ENCODE peak calls at places on chromosomes 4 and X, in four cellular contexts. D is upper lobe of left lung, I is mesenchymal stem cell, F is A549. Z is an unnamed sample.

GRCh38 chrX:120456973-120457372 is 12.1 kb downstream of the LAMP2 start:
- DNase-seq in D (no peak), I (no peak), F (no peak), Z (no peak)

GRCh38 chrX:150572206-150572605 is 3.8 kb downstream of the MTM1 start:
- DNase-seq in D (no peak), I (no peak), F (no peak), Z (no peak)

GRCh38 chr4:68907230-68907629 is 44.4 kb downstream of the UGT2A3 start:
- DNase-seq in D (no peak), I (no peak), F (no peak), Z (no peak)

GRCh38 chr4:84913176-84913575 is 53.3 kb downstream of the WDFY3 start:
- DNase-seq in D (no peak), I (no peak), F (no peak), Z (no peak)

GRCh38 chr4:147984065-147984777 is 252.3 kb downstream of the ARHGAP10 start:
- DNase-seq in D (no peak), I (peak; percentile 69), F (peak; percentile 8), Z (peak; percentile 21)

GRCh38 chrX:116749943-116750342 is 287.2 kb upstream of the CT83 start:
- DNase-seq in D (no peak), I (no peak), F (peak; percentile 3), Z (peak; percentile 62)

GRCh38 chr4:128517096-128517738 is 229.6 kb upstream of the PGRMC2 start:
- DNase-seq in D (no peak), I (peak; percentile 49), F (no peak), Z (no peak)

GRCh38 chr4:119207051-119207450 is 5.5 kb upstream of the USP53 start:
- DNase-seq in D (no peak), I (no peak), F (no peak), Z (no peak)

GRCh38 chr4:28007693-28008092 is 1147.1 kb downstream of the STIM2 start:
- DNase-seq in D (no peak), I (no peak), F (no peak), Z (no peak)

DNA sequence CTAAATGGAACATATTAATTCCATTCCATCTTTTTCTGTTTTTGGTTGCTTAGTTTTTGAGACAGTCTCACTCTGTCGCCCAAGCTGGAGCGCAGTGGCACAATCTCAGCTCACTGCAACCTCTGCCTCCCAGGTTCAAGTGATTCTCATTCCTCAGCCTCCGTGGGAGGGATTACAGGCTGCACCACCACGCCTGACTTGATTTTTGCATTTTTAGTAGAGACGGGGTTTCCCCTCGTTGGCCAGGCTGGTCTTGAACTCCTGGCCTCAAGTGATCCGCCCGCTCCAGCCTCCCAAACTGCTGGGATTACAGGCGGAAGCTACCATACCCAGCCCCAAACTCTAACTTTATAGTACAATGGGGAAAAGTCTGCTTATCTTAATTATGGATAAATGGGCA is 11.2 kb downstream of the HNRNPD start:
- DNase-seq in D (no peak), I (no peak), F (no peak), Z (no peak)
- H3K4me1 ChIP-seq in D (peaks cover 88% of the 10 kb centered on the region), I (peaks cover 10% of the 10 kb centered on the region), F (peaks cover 36% of the 10 kb centered on the region), Z (peaks cover 5% of the 10 kb centered on the region)

DNA sequence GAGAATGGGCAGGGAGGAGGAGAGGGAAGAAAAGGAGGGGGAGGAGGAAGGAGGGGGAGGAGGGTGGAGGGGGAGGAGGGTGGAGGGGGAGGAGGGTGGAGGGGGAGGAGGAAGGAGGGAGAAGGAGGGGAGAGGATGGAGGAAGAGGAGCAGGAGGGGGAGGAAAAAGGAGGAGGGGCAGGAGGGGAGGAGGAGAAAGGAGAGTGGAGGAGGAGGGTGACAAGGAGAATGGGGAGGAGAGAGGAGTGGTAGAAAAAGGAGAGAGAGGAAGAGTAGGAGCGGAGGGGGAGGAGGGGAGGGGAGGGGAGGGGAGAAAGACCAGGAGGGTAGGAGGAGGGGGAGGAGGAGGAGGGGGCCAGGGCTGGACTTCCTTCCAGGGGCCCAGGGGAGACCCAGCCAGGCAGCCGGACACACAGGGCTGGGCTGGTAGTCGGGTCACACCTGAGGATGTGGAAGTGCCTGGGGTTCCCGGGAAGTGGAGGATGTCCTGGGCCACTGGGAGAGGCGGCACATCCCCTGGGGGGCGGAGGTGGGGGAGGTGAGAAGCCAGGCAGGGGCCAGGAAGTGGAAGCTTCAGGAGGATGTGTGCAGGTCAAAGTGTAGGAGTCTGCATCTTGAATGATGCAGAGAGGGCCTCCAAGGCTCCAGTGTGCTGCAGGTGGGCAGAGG is 18.7 kb downstream of the IL3RA start:
- DNase-seq in D (peak; percentile 10), I (no peak), F (no peak), Z (no peak)
- H3K27ac ChIP-seq in D (no peak overlapping the region), I (no peak overlapping the region), F (peak overlapping the region; percentile 2), Z (no peak overlapping the region)

DNA sequence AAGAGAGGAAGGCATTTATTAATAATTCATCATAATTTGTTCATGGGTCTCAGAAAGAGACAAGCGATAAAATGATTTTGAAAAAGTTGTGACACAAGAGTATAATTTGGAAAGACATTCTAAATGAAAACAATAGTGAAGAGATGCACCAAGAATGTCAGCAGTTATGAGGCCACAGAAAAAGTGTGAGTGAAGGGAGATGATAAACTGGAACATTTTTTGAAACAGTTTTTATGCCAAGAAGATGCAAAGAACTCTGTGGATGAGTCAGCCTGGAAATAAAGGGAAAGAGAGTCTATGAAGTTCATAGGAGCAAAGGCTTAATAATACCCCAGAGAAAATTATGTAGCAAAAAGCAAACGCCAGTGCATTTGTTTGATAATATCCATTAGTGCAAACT is 188.4 kb upstream of the TBC1D9 start:
- DNase-seq in D (no peak), I (no peak), F (no peak), Z (no peak)
- H3K4me3 ChIP-seq in D (no peak overlapping the region), I (no peak overlapping the region), F (no peak overlapping the region), Z (no peak overlapping the region)

GRCh38 chr4:41205130-41205529 is 9.2 kb downstream of the APBB2 start:
- DNase-seq in D (no peak), I (no peak), F (no peak), Z (no peak)
- H3K4me1 ChIP-seq in D (peaks cover 30% of the 10 kb centered on the region), I (peaks cover 19% of the 10 kb centered on the region), F (peaks cover 23% of the 10 kb centered on the region), Z (peaks cover 31% of the 10 kb centered on the region)

GRCh38 chr4:150357829-150358228 is 224.1 kb upstream of the MAB21L2 start:
- DNase-seq in D (no peak), I (no peak), F (no peak), Z (no peak)
- H3K27ac ChIP-seq in D (no peak overlapping the region), I (no peak overlapping the region), F (no peak overlapping the region), Z (no peak overlapping the region)

GRCh38 chrX:71099736-71100135 is 4.1 kb downstream of the FOXO4 start:
- DNase-seq in D (no peak), I (no peak), F (no peak), Z (no peak)
- H3K4me3 ChIP-seq in D (no peak overlapping the region), I (no peak overlapping the region), F (no peak overlapping the region), Z (no peak overlapping the region)

GRCh38 chr4:158824425-158825274 is 55.8 kb downstream of the FNIP2 start:
- DNase-seq in D (no peak), I (peak; percentile 55), F (no peak), Z (no peak)
- H3K4me1 ChIP-seq in D (peaks cover 57% of the 10 kb centered on the region), I (peaks cover 11% of the 10 kb centered on the region), F (peaks cover 20% of the 10 kb centered on the region), Z (no peaks in the 10 kb centered on the region)

Z was measured in SJCRH30.